ENCODE peak calls at places on chromosomes 1 and 21, in five cellular contexts. One of them, this sample, is unnamed.

GRCh38 chr1:22790232-22791008 is 79.8 kb downstream of the EPHB2 start:
- DNase-seq in left kidney: peak
- DNase-seq in GM03348: no peak
- DNase-seq in ELF-1: no peak
- DNase-seq in GM23248: no peak
- DNase-seq in this sample: no peak

GRCh38 chr1:75438355-75438754 is 172.6 kb downstream of the SLC44A5 start:
- DNase-seq in left kidney: peak
- DNase-seq in GM03348: no peak
- DNase-seq in ELF-1: no peak
- DNase-seq in GM23248: no peak
- DNase-seq in this sample: no peak

GRCh38 chr1:162074548-162074947 is 5.1 kb downstream of the NOS1AP start:
- DNase-seq in left kidney: no peak
- DNase-seq in GM03348: no peak
- DNase-seq in ELF-1: no peak
- DNase-seq in GM23248: no peak
- DNase-seq in this sample: no peak

GRCh38 chr1:38028671-38029070 is 16.1 kb downstream of the UTP11 start:
- DNase-seq in left kidney: peak
- DNase-seq in GM03348: no peak
- DNase-seq in ELF-1: no peak
- DNase-seq in GM23248: no peak
- DNase-seq in this sample: peak

GRCh38 chr1:177995369-177995768 is 25.5 kb upstream of the SEC16B start:
- DNase-seq in left kidney: no peak
- DNase-seq in GM03348: no peak
- DNase-seq in ELF-1: no peak
- DNase-seq in GM23248: no peak
- DNase-seq in this sample: no peak

GRCh38 chr1:46191033-46191701 is 7.1 kb downstream of the POMGNT1 start:
- DNase-seq in left kidney: no peak
- DNase-seq in GM03348: no peak
- DNase-seq in ELF-1: no peak
- DNase-seq in GM23248: no peak
- DNase-seq in this sample: no peak

GRCh38 chr1:229370601-229371021 is 27.8 kb upstream of the CCSAP start:
- DNase-seq in left kidney: peak
- DNase-seq in GM03348: no peak
- DNase-seq in ELF-1: no peak
- DNase-seq in GM23248: no peak
- DNase-seq in this sample: peak

GRCh38 chr1:114455102-114455785 is 55.8 kb downstream of the TRIM33 start:
- DNase-seq in left kidney: no peak
- DNase-seq in GM03348: no peak
- DNase-seq in ELF-1: no peak
- DNase-seq in GM23248: no peak
- DNase-seq in this sample: no peak

GRCh38 chr1:20389551-20389950 is 96.5 kb downstream of the CAMK2N1 start:
- DNase-seq in left kidney: no peak
- DNase-seq in GM03348: no peak
- DNase-seq in ELF-1: no peak
- DNase-seq in GM23248: no peak
- DNase-seq in this sample: no peak

GRCh38 chr1:174535207-174535606 is 87.4 kb downstream of the GPR52 start:
- DNase-seq in left kidney: no peak
- DNase-seq in GM03348: no peak
- DNase-seq in ELF-1: no peak
- DNase-seq in GM23248: peak
- DNase-seq in this sample: no peak

GRCh38 chr1:68751723-68752122 is 254.8 kb upstream of the DEPDC1 start:
- DNase-seq in left kidney: no peak
- DNase-seq in GM03348: no peak
- DNase-seq in ELF-1: no peak
- DNase-seq in GM23248: no peak
- DNase-seq in this sample: no peak

GRCh38 chr21:36350282-36350910 is 30.4 kb downstream of the MORC3 start:
- DNase-seq in left kidney: no peak
- DNase-seq in GM03348: peak
- DNase-seq in ELF-1: no peak
- DNase-seq in GM23248: peak
- DNase-seq in this sample: no peak

GRCh38 chr1:206572835-206573771 is 39.2 kb downstream of the EIF2D start:
- DNase-seq in left kidney: no peak
- DNase-seq in GM03348: no peak
- DNase-seq in ELF-1: no peak
- DNase-seq in GM23248: no peak
- DNase-seq in this sample: no peak

GRCh38 chr21:45108808-45109800 is 34.7 kb downstream of the ADARB1 start:
- DNase-seq in left kidney: no peak
- DNase-seq in GM03348: no peak
- DNase-seq in ELF-1: no peak
- DNase-seq in GM23248: no peak
- DNase-seq in this sample: no peak

GRCh38 chr1:112337028-112337531 is 58.9 kb upstream of the CTTNBP2NL start:
- DNase-seq in left kidney: peak
- DNase-seq in GM03348: peak
- DNase-seq in ELF-1: peak
- DNase-seq in GM23248: peak
- DNase-seq in this sample: peak

GRCh38 chr1:233885196-233886028 is 19.1 kb upstream of the SLC35F3 start:
- DNase-seq in left kidney: no peak
- DNase-seq in GM03348: no peak
- DNase-seq in ELF-1: peak
- DNase-seq in GM23248: no peak
- DNase-seq in this sample: no peak

GRCh38 chr1:95002657-95003432 is 69.9 kb downstream of the ALG14 start:
- DNase-seq in left kidney: peak
- DNase-seq in GM03348: peak
- DNase-seq in ELF-1: no peak
- DNase-seq in GM23248: peak
- DNase-seq in this sample: no peak

GRCh38 chr21:45246535-45247320 is 41.0 kb downstream of the POFUT2 start:
- DNase-seq in left kidney: peak
- DNase-seq in GM03348: no peak
- DNase-seq in ELF-1: no peak
- DNase-seq in GM23248: no peak
- DNase-seq in this sample: no peak

GRCh38 chr1:157105988-157106812 is 6.6 kb upstream of the ETV3L start:
- DNase-seq in left kidney: no peak
- DNase-seq in GM03348: peak
- DNase-seq in ELF-1: no peak
- DNase-seq in GM23248: peak
- DNase-seq in this sample: peak

GRCh38 chr1:59422921-59423575 is 126.2 kb downstream of the FGGY start:
- DNase-seq in left kidney: no peak
- DNase-seq in GM03348: peak
- DNase-seq in ELF-1: no peak
- DNase-seq in GM23248: peak
- DNase-seq in this sample: no peak

GRCh38 chr1:12088607-12089006 is 25.5 kb downstream of the TNFRSF8 start:
- DNase-seq in left kidney: no peak
- DNase-seq in GM03348: no peak
- DNase-seq in ELF-1: no peak
- DNase-seq in GM23248: no peak
- DNase-seq in this sample: peak

GRCh38 chr1:155893389-155894142 is 17.6 kb downstream of the RIT1 start:
- DNase-seq in left kidney: peak
- DNase-seq in GM03348: peak
- DNase-seq in ELF-1: no peak
- DNase-seq in GM23248: peak
- DNase-seq in this sample: no peak

GRCh38 chr1:187306671-187307415 is 478.1 kb downstream of the PLA2G4A start:
- DNase-seq in left kidney: no peak
- DNase-seq in GM03348: no peak
- DNase-seq in ELF-1: no peak
- DNase-seq in GM23248: no peak
- DNase-seq in this sample: no peak

GRCh38 chr1:203700901-203701300 is 64.1 kb upstream of the LAX1 start:
- DNase-seq in left kidney: no peak
- DNase-seq in GM03348: no peak
- DNase-seq in ELF-1: no peak
- DNase-seq in GM23248: no peak
- DNase-seq in this sample: no peak

GRCh38 chr1:168507828-168508227 is 36.0 kb downstream of the XCL2 start:
- DNase-seq in left kidney: no peak
- DNase-seq in GM03348: no peak
- DNase-seq in ELF-1: no peak
- DNase-seq in GM23248: no peak
- DNase-seq in this sample: no peak

GRCh38 chr1:15370781-15371467 is 38.8 kb upstream of the EFHD2 start:
- DNase-seq in left kidney: peak
- DNase-seq in GM03348: no peak
- DNase-seq in ELF-1: no peak
- DNase-seq in GM23248: no peak
- DNase-seq in this sample: no peak

GRCh38 chr21:20647603-20648002 is 350.6 kb upstream of the NCAM2 start:
- DNase-seq in left kidney: no peak
- DNase-seq in GM03348: no peak
- DNase-seq in ELF-1: no peak
- DNase-seq in GM23248: no peak
- DNase-seq in this sample: no peak

GRCh38 chr1:116375884-116376733 is 3.1 kb downstream of the ATP1A1 start:
- DNase-seq in left kidney: peak
- DNase-seq in GM03348: peak
- DNase-seq in ELF-1: peak
- DNase-seq in GM23248: peak
- DNase-seq in this sample: peak

GRCh38 chr1:86695400-86695799 is 9.0 kb upstream of the SH3GLB1 start:
- DNase-seq in left kidney: no peak
- DNase-seq in GM03348: no peak
- DNase-seq in ELF-1: no peak
- DNase-seq in GM23248: no peak
- DNase-seq in this sample: no peak

GRCh38 chr1:68112835-68113243 is 62.4 kb upstream of the DIRAS3 start:
- DNase-seq in left kidney: no peak
- DNase-seq in GM03348: peak
- DNase-seq in ELF-1: no peak
- DNase-seq in GM23248: peak
- DNase-seq in this sample: no peak

GRCh38 chr1:215794151-215794550 is 227.0 kb downstream of the KCTD3 start:
- DNase-seq in left kidney: no peak
- DNase-seq in GM03348: no peak
- DNase-seq in ELF-1: no peak
- DNase-seq in GM23248: no peak
- DNase-seq in this sample: no peak

GRCh38 chr1:59015708-59016107 is 231.9 kb upstream of the JUN start:
- DNase-seq in left kidney: peak
- DNase-seq in GM03348: peak
- DNase-seq in ELF-1: peak
- DNase-seq in GM23248: peak
- DNase-seq in this sample: no peak

GRCh38 chr21:36150192-36150711 is 6.4 kb upstream of the DOP1B start:
- DNase-seq in left kidney: peak
- DNase-seq in GM03348: peak
- DNase-seq in ELF-1: no peak
- DNase-seq in GM23248: peak
- DNase-seq in this sample: peak

GRCh38 chr1:22326372-22326915 is 125.2 kb upstream of the ZBTB40 start:
- DNase-seq in left kidney: no peak
- DNase-seq in GM03348: no peak
- DNase-seq in ELF-1: no peak
- DNase-seq in GM23248: no peak
- DNase-seq in this sample: no peak

GRCh38 chr21:15277498-15277897 is 212.7 kb upstream of the NRIP1 start:
- DNase-seq in left kidney: no peak
- DNase-seq in GM03348: no peak
- DNase-seq in ELF-1: no peak
- DNase-seq in GM23248: no peak
- DNase-seq in this sample: no peak

GRCh38 chr1:40385437-40386310 is 12.1 kb downstream of the SMAP2 start:
- DNase-seq in left kidney: no peak
- DNase-seq in GM03348: no peak
- DNase-seq in ELF-1: no peak
- DNase-seq in GM23248: no peak
- DNase-seq in this sample: peak

This sample was measured in GM12865.